ENCODE peak calls at places on chromosomes 5 and 9, in six cellular contexts. F is astrocyte; U is effector memory CD4-positive, alpha-beta T cell; C is heart left ventricle; Q is A549; O is transverse colon. P is an unnamed sample.

GRCh38 chr5:74184649-74185048 is 455.9 kb downstream of the ENC1 start:
- DNase-seq in F (no peak), U (no peak), C (no peak), Q (no peak), O (no peak), P (no peak)

GRCh38 chr9:133734600-133735414 is 3.3 kb downstream of the SARDH start:
- DNase-seq in F (no peak), U (no peak), C (no peak), Q (no peak), O (no peak), P (peak; percentile 38)

GRCh38 chr9:130843049-130843908 is 8.2 kb downstream of the ABL1 start:
- DNase-seq in F (no peak), U (no peak), C (no peak), Q (no peak), O (no peak), P (no peak)

GRCh38 chr5:72587909-72588308 is 80.7 kb upstream of the ZNF366 start:
- DNase-seq in F (no peak), U (no peak), C (no peak), Q (no peak), O (no peak), P (peak; percentile 28)

GRCh38 chr5:40688127-40688756 is 8.5 kb downstream of the PTGER4 start:
- DNase-seq in F (peak; percentile 57), U (peak; percentile 62), C (peak; percentile 82), Q (peak; percentile 69), O (peak; percentile 90), P (peak; percentile 85)

GRCh38 chr5:143979044-143979690 is 167.2 kb downstream of the HMHB1 start:
- DNase-seq in F (no peak), U (no peak), C (no peak), Q (no peak), O (no peak), P (no peak)

GRCh38 chr9:90580576-90580975 is 62.0 kb downstream of the DIRAS2 start:
- DNase-seq in F (no peak), U (no peak), C (no peak), Q (no peak), O (no peak), P (no peak)

GRCh38 chr5:170441385-170441784 is 52.2 kb upstream of the KCNMB1 start:
- DNase-seq in F (no peak), U (no peak), C (no peak), Q (no peak), O (no peak), P (peak; percentile 32)

GRCh38 chr5:175692235-175692995 is 34.5 kb downstream of the HRH2 start:
- DNase-seq in F (no peak), U (no peak), C (no peak), Q (no peak), O (no peak), P (no peak)

GRCh38 chr9:37801287-37801850 is 772 bp downstream of the DCAF10 start:
- DNase-seq in F (peak; percentile 12), U (no peak), C (peak; percentile 38), Q (no peak), O (peak; percentile 33), P (no peak)

GRCh38 chr5:61966991-61967390 is 339.0 kb upstream of the KIF2A start:
- DNase-seq in F (peak; percentile 29), U (no peak), C (no peak), Q (no peak), O (no peak), P (no peak)

GRCh38 chr5:26482817-26483375 is 555.5 kb downstream of the CDH9 start:
- DNase-seq in F (no peak), U (no peak), C (no peak), Q (peak; percentile 43), O (no peak), P (no peak)

DNA sequence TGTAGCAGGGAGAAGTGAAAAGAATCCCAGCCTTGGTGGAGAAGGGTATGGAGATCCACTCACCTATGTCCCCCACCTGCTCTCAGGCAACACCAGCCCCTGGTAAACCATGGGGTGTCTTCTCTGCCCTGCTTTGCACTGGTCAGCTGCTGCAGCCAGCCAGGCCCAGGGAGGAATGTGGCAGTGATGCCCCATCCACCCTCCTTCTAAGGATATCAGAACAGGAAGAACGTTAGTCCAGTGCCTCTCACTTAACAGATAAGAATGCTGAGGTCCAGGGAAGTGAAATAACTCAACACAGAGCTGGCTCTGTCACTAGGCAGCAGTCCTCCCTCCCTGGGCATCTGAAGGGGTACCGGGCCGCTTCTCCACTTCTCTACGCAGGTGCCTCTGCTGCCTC is 9.7 kb upstream of the PPIC start:
- DNase-seq in F (no peak), U (no peak), C (no peak), Q (no peak), O (no peak), P (no peak)
- H3K4me1 ChIP-seq in F (no peaks in the 10 kb centered on the region), U (no peaks in the 10 kb centered on the region), C (no peaks in the 10 kb centered on the region), Q (no peaks in the 10 kb centered on the region), O (no peaks in the 10 kb centered on the region), P (no peaks in the 10 kb centered on the region)

GRCh38 chr9:121302786-121303185 is 34.8 kb downstream of the GSN start:
- DNase-seq in F (no peak), U (no peak), C (peak; percentile 8), Q (no peak), O (no peak), P (no peak)
- H3K27ac ChIP-seq in F (no peak overlapping the region), U (no peak overlapping the region), C (peak overlapping the region; percentile 90), Q (no peak overlapping the region), O (peak overlapping the region; percentile 86), P (no peak overlapping the region)

GRCh38 chr5:172850454-172850797 is 16.4 kb downstream of the ERGIC1 start:
- DNase-seq in F (no peak), U (no peak), C (no peak), Q (no peak), O (no peak), P (no peak)
- H3K4me1 ChIP-seq in F (peaks cover 25% of the 10 kb centered on the region), U (no peaks in the 10 kb centered on the region), C (peaks cover 34% of the 10 kb centered on the region), Q (peaks cover 95% of the 10 kb centered on the region), O (peaks cover 68% of the 10 kb centered on the region), P (peaks cover 59% of the 10 kb centered on the region)

GRCh38 chr9:34254966-34255825 is 73.9 kb downstream of the KIF24 start:
- DNase-seq in F (no peak), U (no peak), C (peak; percentile 34), Q (no peak), O (no peak), P (no peak)

GRCh38 chr9:34254141-34254913 is 74.7 kb downstream of the KIF24 start:
- DNase-seq in F (peak; percentile 75), U (no peak), C (peak; percentile 60), Q (peak; percentile 66), O (no peak), P (peak; percentile 55)

GRCh38 chr9:34259315-34259714 is 69.8 kb downstream of the KIF24 start:
- DNase-seq in F (no peak), U (no peak), C (no peak), Q (no peak), O (no peak), P (no peak)

GRCh38 chr9:34256104-34256503 is 73.0 kb downstream of the KIF24 start:
- DNase-seq in F (no peak), U (no peak), C (peak; percentile 31), Q (peak; percentile 20), O (no peak), P (no peak)

GRCh38 chr9:34256987-34257585 is 72.0 kb downstream of the KIF24 start:
- DNase-seq in F (no peak), U (no peak), C (peak; percentile 73), Q (no peak), O (no peak), P (no peak)
- H3K27ac ChIP-seq in F (no peak overlapping the region), U (no peak overlapping the region), C (no peak overlapping the region), Q (no peak overlapping the region), O (no peak overlapping the region), P (no peak overlapping the region)

GRCh38 chr9:107215381-107215780 is 67.7 kb upstream of the RAD23B start:
- DNase-seq in F (peak; percentile 74), U (no peak), C (no peak), Q (no peak), O (no peak), P (no peak)

GRCh38 chr9:107214381-107214780 is 68.7 kb upstream of the RAD23B start:
- DNase-seq in F (peak; percentile 44), U (no peak), C (no peak), Q (no peak), O (no peak), P (no peak)

GRCh38 chr9:107218834-107219485 is 64.1 kb upstream of the RAD23B start:
- DNase-seq in F (no peak), U (no peak), C (no peak), Q (no peak), O (no peak), P (no peak)

GRCh38 chr9:107214915-107215314 is 68.2 kb upstream of the RAD23B start:
- DNase-seq in F (peak; percentile 51), U (no peak), C (no peak), Q (no peak), O (no peak), P (no peak)

GRCh38 chr9:107216331-107216730 is 66.7 kb upstream of the RAD23B start:
- DNase-seq in F (no peak), U (no peak), C (no peak), Q (no peak), O (no peak), P (no peak)
- H3K4me1 ChIP-seq in F (peaks cover 23% of the 10 kb centered on the region), U (no peaks in the 10 kb centered on the region), C (no peaks in the 10 kb centered on the region), Q (peaks cover 24% of the 10 kb centered on the region), O (no peaks in the 10 kb centered on the region), P (peaks cover 39% of the 10 kb centered on the region)

GRCh38 chr9:113589890-113590289 is 126.4 kb downstream of the RGS3 start:
- DNase-seq in F (no peak), U (no peak), C (peak; percentile 12), Q (no peak), O (no peak), P (no peak)
- H3K27ac ChIP-seq in F (no peak overlapping the region), U (no peak overlapping the region), C (peak overlapping the region; percentile 84), Q (peak overlapping the region; percentile 29), O (peak overlapping the region; percentile 14), P (no peak overlapping the region)

P was measured in SJSA1.